ENCODE peak calls at places on chromosomes 5 and 9, in ten cellular contexts. One of them, this sample, is unnamed.

GRCh38 chr9:28956111-28956880 is 1383.0 kb upstream of the C9orf72 start:
- DNase-seq in gastrocnemius medialis: no peak
- DNase-seq in IMR-90: no peak
- DNase-seq in HepG2: no peak
- DNase-seq in right lobe of liver: no peak
- DNase-seq in A549: no peak
- DNase-seq in HCT116: no peak
- DNase-seq in stomach: no peak
- DNase-seq in breast epithelium: no peak
- DNase-seq in transverse colon: no peak
- DNase-seq in this sample: no peak

GRCh38 chr5:407801-408268 is 35.1 kb upstream of the EXOC3 start:
- DNase-seq in gastrocnemius medialis: no peak
- DNase-seq in IMR-90: no peak
- DNase-seq in HepG2: no peak
- DNase-seq in right lobe of liver: no peak
- DNase-seq in A549: no peak
- DNase-seq in HCT116: no peak
- DNase-seq in stomach: peak
- DNase-seq in breast epithelium: no peak
- DNase-seq in transverse colon: no peak
- DNase-seq in this sample: no peak

GRCh38 chr9:80885894-80886293 is 803.5 kb downstream of the TLE1 start:
- DNase-seq in gastrocnemius medialis: no peak
- DNase-seq in IMR-90: no peak
- DNase-seq in HepG2: no peak
- DNase-seq in right lobe of liver: no peak
- DNase-seq in A549: no peak
- DNase-seq in HCT116: no peak
- DNase-seq in stomach: no peak
- DNase-seq in breast epithelium: no peak
- DNase-seq in transverse colon: no peak
- DNase-seq in this sample: no peak

GRCh38 chr9:108933231-108933630 is 693 bp downstream of the ELP1 start:
- DNase-seq in gastrocnemius medialis: no peak
- DNase-seq in IMR-90: peak
- DNase-seq in HepG2: no peak
- DNase-seq in right lobe of liver: no peak
- DNase-seq in A549: no peak
- DNase-seq in HCT116: no peak
- DNase-seq in stomach: no peak
- DNase-seq in breast epithelium: no peak
- DNase-seq in transverse colon: peak
- DNase-seq in this sample: no peak

GRCh38 chr5:119174578-119175163 is 103.8 kb downstream of the DMXL1 start:
- DNase-seq in gastrocnemius medialis: no peak
- DNase-seq in IMR-90: no peak
- DNase-seq in HepG2: no peak
- DNase-seq in right lobe of liver: no peak
- DNase-seq in A549: no peak
- DNase-seq in HCT116: no peak
- DNase-seq in stomach: no peak
- DNase-seq in breast epithelium: no peak
- DNase-seq in transverse colon: no peak
- DNase-seq in this sample: no peak

GRCh38 chr9:13529321-13530104 is 250.0 kb upstream of the MPDZ start:
- DNase-seq in gastrocnemius medialis: no peak
- DNase-seq in IMR-90: no peak
- DNase-seq in HepG2: no peak
- DNase-seq in right lobe of liver: no peak
- DNase-seq in A549: no peak
- DNase-seq in HCT116: no peak
- DNase-seq in stomach: no peak
- DNase-seq in breast epithelium: no peak
- DNase-seq in transverse colon: no peak
- DNase-seq in this sample: no peak

GRCh38 chr9:23611874-23612273 is 214.2 kb downstream of the ELAVL2 start:
- DNase-seq in gastrocnemius medialis: no peak
- DNase-seq in IMR-90: no peak
- DNase-seq in HepG2: no peak
- DNase-seq in right lobe of liver: no peak
- DNase-seq in A549: no peak
- DNase-seq in HCT116: no peak
- DNase-seq in stomach: no peak
- DNase-seq in breast epithelium: no peak
- DNase-seq in transverse colon: no peak
- DNase-seq in this sample: no peak

GRCh38 chr5:145660897-145661650 is 174.1 kb downstream of the PRELID2 start:
- DNase-seq in gastrocnemius medialis: no peak
- DNase-seq in IMR-90: peak
- DNase-seq in HepG2: no peak
- DNase-seq in right lobe of liver: no peak
- DNase-seq in A549: no peak
- DNase-seq in HCT116: no peak
- DNase-seq in stomach: no peak
- DNase-seq in breast epithelium: no peak
- DNase-seq in transverse colon: no peak
- DNase-seq in this sample: no peak

GRCh38 chr5:166772770-166773169 is 1518.7 kb upstream of the WWC1 start:
- DNase-seq in gastrocnemius medialis: no peak
- DNase-seq in IMR-90: no peak
- DNase-seq in HepG2: no peak
- DNase-seq in right lobe of liver: no peak
- DNase-seq in A549: no peak
- DNase-seq in HCT116: no peak
- DNase-seq in stomach: no peak
- DNase-seq in breast epithelium: no peak
- DNase-seq in transverse colon: no peak
- DNase-seq in this sample: no peak

GRCh38 chr5:35884125-35884788 is 27.6 kb downstream of the IL7R start:
- DNase-seq in gastrocnemius medialis: no peak
- DNase-seq in IMR-90: peak
- DNase-seq in HepG2: no peak
- DNase-seq in right lobe of liver: no peak
- DNase-seq in A549: no peak
- DNase-seq in HCT116: no peak
- DNase-seq in stomach: no peak
- DNase-seq in breast epithelium: no peak
- DNase-seq in transverse colon: no peak
- DNase-seq in this sample: no peak

GRCh38 chr5:95900383-95900958 is 61.2 kb downstream of the ELL2 start:
- DNase-seq in gastrocnemius medialis: peak
- DNase-seq in IMR-90: peak
- DNase-seq in HepG2: no peak
- DNase-seq in right lobe of liver: no peak
- DNase-seq in A549: no peak
- DNase-seq in HCT116: no peak
- DNase-seq in stomach: peak
- DNase-seq in breast epithelium: no peak
- DNase-seq in transverse colon: no peak
- DNase-seq in this sample: peak

GRCh38 chr9:4167040-4167671 is 132.7 kb downstream of the GLIS3 start:
- DNase-seq in gastrocnemius medialis: no peak
- DNase-seq in IMR-90: peak
- DNase-seq in HepG2: no peak
- DNase-seq in right lobe of liver: no peak
- DNase-seq in A549: no peak
- DNase-seq in HCT116: no peak
- DNase-seq in stomach: no peak
- DNase-seq in breast epithelium: no peak
- DNase-seq in transverse colon: no peak
- DNase-seq in this sample: no peak

GRCh38 chr9:79644601-79645000 is 72.8 kb downstream of the TLE4 start:
- DNase-seq in gastrocnemius medialis: peak
- DNase-seq in IMR-90: no peak
- DNase-seq in HepG2: no peak
- DNase-seq in right lobe of liver: no peak
- DNase-seq in A549: no peak
- DNase-seq in HCT116: no peak
- DNase-seq in stomach: no peak
- DNase-seq in breast epithelium: no peak
- DNase-seq in transverse colon: no peak
- DNase-seq in this sample: no peak

GRCh38 chr5:54040018-54040417 is 270.4 kb downstream of the ARL15 start:
- DNase-seq in gastrocnemius medialis: no peak
- DNase-seq in IMR-90: no peak
- DNase-seq in HepG2: no peak
- DNase-seq in right lobe of liver: no peak
- DNase-seq in A549: no peak
- DNase-seq in HCT116: no peak
- DNase-seq in stomach: no peak
- DNase-seq in breast epithelium: no peak
- DNase-seq in transverse colon: no peak
- DNase-seq in this sample: no peak
- TF ChIP-seq CTCF in gastrocnemius medialis: no peak
- TF ChIP-seq CTCF in IMR-90: no peak
- TF ChIP-seq CTCF in HepG2: no peak
- TF ChIP-seq CTCF in right lobe of liver: no peak
- TF ChIP-seq CTCF in A549: no peak
- TF ChIP-seq CTCF in HCT116: no peak
- TF ChIP-seq CTCF in stomach: no peak
- TF ChIP-seq CTCF in breast epithelium: no peak
- TF ChIP-seq CTCF in transverse colon: no peak
- TF ChIP-seq CTCF in this sample: no peak

DNA sequence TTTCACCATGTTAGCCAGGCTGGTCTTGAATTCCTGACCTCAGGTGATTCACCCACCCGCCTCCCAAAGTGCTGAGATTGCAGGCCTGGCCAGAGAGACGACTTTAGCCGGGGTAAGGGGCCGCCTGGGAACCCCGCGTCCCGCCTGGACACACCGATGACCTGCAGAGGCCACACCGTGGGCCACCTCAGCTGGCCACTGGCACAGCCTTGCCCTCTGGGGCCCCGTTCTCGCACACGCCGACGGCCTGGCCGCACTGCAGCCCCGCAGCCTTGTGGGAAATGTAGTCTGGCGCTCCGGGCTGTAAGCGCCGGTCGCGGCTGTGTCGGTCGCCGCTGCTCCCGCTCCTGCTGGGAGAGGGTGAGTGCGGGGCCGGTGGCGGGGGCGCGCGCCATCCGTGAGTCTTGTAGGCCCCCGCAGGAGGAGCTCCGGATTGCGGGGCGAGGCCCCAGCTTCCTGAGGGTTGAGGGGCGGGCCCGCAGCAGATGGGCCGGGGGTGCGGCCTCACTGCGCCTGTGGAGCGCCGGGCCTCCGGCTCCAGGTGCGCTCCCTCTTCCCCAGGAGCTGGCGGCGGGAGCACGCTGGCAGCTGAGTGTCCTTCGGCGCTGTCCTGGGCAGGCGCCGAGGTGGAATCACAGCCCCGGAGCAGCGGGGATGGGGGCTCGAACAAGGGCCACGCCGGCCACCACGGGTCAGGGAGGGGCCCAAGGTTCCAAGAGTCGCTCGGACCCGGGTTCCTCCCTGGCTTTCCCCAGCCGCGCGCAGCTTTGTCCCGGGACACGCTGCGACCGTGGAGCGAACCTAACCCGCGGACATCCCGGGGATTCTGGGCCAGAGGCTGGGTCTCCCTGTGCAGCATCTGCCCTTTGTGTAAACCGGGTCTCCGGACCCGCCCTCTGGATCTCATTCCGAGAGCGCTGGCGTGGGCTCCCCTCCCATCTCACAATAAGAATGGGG is at the start of gene ZFP2:
- DNase-seq in gastrocnemius medialis: peak
- DNase-seq in IMR-90: peak
- DNase-seq in HepG2: peak
- DNase-seq in right lobe of liver: peak
- DNase-seq in A549: peak
- DNase-seq in HCT116: peak
- DNase-seq in stomach: peak
- DNase-seq in breast epithelium: peak
- DNase-seq in transverse colon: peak
- DNase-seq in this sample: peak
- TF ChIP-seq POLR2A in gastrocnemius medialis: no peak
- TF ChIP-seq POLR2A in IMR-90: no peak
- TF ChIP-seq POLR2A in HepG2: no peak
- TF ChIP-seq POLR2A in right lobe of liver: no peak
- TF ChIP-seq POLR2A in A549: peak
- TF ChIP-seq POLR2A in HCT116: no peak
- TF ChIP-seq POLR2A in stomach: no peak
- TF ChIP-seq POLR2A in breast epithelium: no peak
- TF ChIP-seq POLR2A in transverse colon: peak
- TF ChIP-seq POLR2A in this sample: peak

GRCh38 chr9:21516796-21517195 is 34.7 kb upstream of the IFNE start:
- DNase-seq in gastrocnemius medialis: no peak
- DNase-seq in IMR-90: peak
- DNase-seq in HepG2: no peak
- DNase-seq in right lobe of liver: no peak
- DNase-seq in A549: no peak
- DNase-seq in HCT116: no peak
- DNase-seq in stomach: no peak
- DNase-seq in breast epithelium: no peak
- DNase-seq in transverse colon: no peak
- DNase-seq in this sample: no peak
- H3K27ac ChIP-seq in gastrocnemius medialis: no peak
- H3K27ac ChIP-seq in IMR-90: no peak
- H3K27ac ChIP-seq in HepG2: no peak
- H3K27ac ChIP-seq in right lobe of liver: no peak
- H3K27ac ChIP-seq in A549: no peak
- H3K27ac ChIP-seq in HCT116: peak
- H3K27ac ChIP-seq in stomach: no peak
- H3K27ac ChIP-seq in breast epithelium: no peak
- H3K27ac ChIP-seq in transverse colon: no peak
- H3K27ac ChIP-seq in this sample: no peak

GRCh38 chr5:80406980-80407734 is 707 bp upstream of the ZFYVE16 start:
- DNase-seq in gastrocnemius medialis: no peak
- DNase-seq in IMR-90: peak
- DNase-seq in HepG2: peak
- DNase-seq in right lobe of liver: peak
- DNase-seq in A549: no peak
- DNase-seq in HCT116: no peak
- DNase-seq in stomach: no peak
- DNase-seq in breast epithelium: no peak
- DNase-seq in transverse colon: peak
- DNase-seq in this sample: peak

GRCh38 chr5:80407735-80408474 is at the start of gene ZFYVE16:
- DNase-seq in gastrocnemius medialis: peak
- DNase-seq in IMR-90: peak
- DNase-seq in HepG2: peak
- DNase-seq in right lobe of liver: peak
- DNase-seq in A549: peak
- DNase-seq in HCT116: peak
- DNase-seq in stomach: peak
- DNase-seq in breast epithelium: peak
- DNase-seq in transverse colon: peak
- DNase-seq in this sample: peak

GRCh38 chr5:80408976-80409926 is 1.4 kb downstream of the ZFYVE16 start:
- DNase-seq in gastrocnemius medialis: no peak
- DNase-seq in IMR-90: peak
- DNase-seq in HepG2: no peak
- DNase-seq in right lobe of liver: no peak
- DNase-seq in A549: no peak
- DNase-seq in HCT116: no peak
- DNase-seq in stomach: no peak
- DNase-seq in breast epithelium: no peak
- DNase-seq in transverse colon: no peak
- DNase-seq in this sample: no peak

GRCh38 chr5:80411589-80412219 is 3.8 kb downstream of the ZFYVE16 start:
- DNase-seq in gastrocnemius medialis: no peak
- DNase-seq in IMR-90: peak
- DNase-seq in HepG2: no peak
- DNase-seq in right lobe of liver: no peak
- DNase-seq in A549: no peak
- DNase-seq in HCT116: no peak
- DNase-seq in stomach: no peak
- DNase-seq in breast epithelium: no peak
- DNase-seq in transverse colon: no peak
- DNase-seq in this sample: no peak

GRCh38 chr5:80408475-80408875 is 611 bp downstream of the ZFYVE16 start:
- DNase-seq in gastrocnemius medialis: peak
- DNase-seq in IMR-90: peak
- DNase-seq in HepG2: peak
- DNase-seq in right lobe of liver: no peak
- DNase-seq in A549: peak
- DNase-seq in HCT116: no peak
- DNase-seq in stomach: peak
- DNase-seq in breast epithelium: peak
- DNase-seq in transverse colon: peak
- DNase-seq in this sample: peak
- TF ChIP-seq CTCF in gastrocnemius medialis: no peak
- TF ChIP-seq CTCF in IMR-90: no peak
- TF ChIP-seq CTCF in HepG2: no peak
- TF ChIP-seq CTCF in right lobe of liver: no peak
- TF ChIP-seq CTCF in A549: no peak
- TF ChIP-seq CTCF in HCT116: no peak
- TF ChIP-seq CTCF in stomach: peak
- TF ChIP-seq CTCF in breast epithelium: no peak
- TF ChIP-seq CTCF in transverse colon: no peak
- TF ChIP-seq CTCF in this sample: no peak

This sample was measured in body of pancreas.